ENCODE peak calls at places on chromosome 20, in five cellular contexts. B is SW480, E is cerebellum, P is Ammon's horn, T is body of pancreas. C is an unnamed sample.

GRCh38 chr20:22729180-22729579 is 144.8 kb upstream of the FOXA2 start:
- DNase-seq in B (peak), P (no peak), T (no peak), E (no peak), C (no peak)

GRCh38 chr20:40966103-40966502 is 62.5 kb upstream of the TOP1 start:
- DNase-seq in T (no peak), P (no peak), B (no peak), E (no peak), C (no peak)

GRCh38 chr20:49615401-49616153 is 47.6 kb upstream of the PTGIS start:
- DNase-seq in E (no peak), B (peak), T (peak), P (peak), C (no peak)

GRCh38 chr20:10332656-10333421 is 101.2 kb downstream of the MKKS start:
- DNase-seq in B (no peak), P (no peak), E (no peak), T (no peak), C (no peak)

GRCh38 chr20:50215101-50215500 is 24.5 kb downstream of the CEBPB start:
- DNase-seq in B (no peak), P (no peak), T (no peak), E (no peak), C (no peak)

GRCh38 chr20:31476648-31477220 is 1.6 kb downstream of the REM1 start:
- DNase-seq in P (no peak), T (no peak), B (no peak), E (no peak), C (no peak)

GRCh38 chr20:19260412-19261090 is 48.1 kb downstream of the SLC24A3 start:
- DNase-seq in T (no peak), P (peak), E (no peak), B (no peak), C (no peak)

GRCh38 chr20:45306431-45306982 is at the start of gene RBPJL:
- DNase-seq in P (no peak), B (no peak), T (peak), E (no peak), C (no peak)

GRCh38 chr20:19374066-19374615 is 161.7 kb downstream of the SLC24A3 start:
- DNase-seq in P (no peak), T (no peak), B (no peak), E (no peak), C (no peak)

GRCh38 chr20:59616306-59616705 is 12.0 kb downstream of the PHACTR3 start:
- DNase-seq in T (no peak), E (no peak), P (no peak), B (no peak), C (no peak)

GRCh38 chr20:63126876-63127699 is 88.8 kb downstream of the YTHDF1 start:
- DNase-seq in E (no peak), B (no peak), T (no peak), P (no peak), C (no peak)

GRCh38 chr20:56698749-56699148 is 69.6 kb downstream of the TFAP2C start:
- DNase-seq in B (no peak), E (no peak), T (no peak), P (no peak), C (no peak)

GRCh38 chr20:61993058-61993457 is 72.6 kb downstream of the TAF4 start:
- DNase-seq in T (no peak), B (no peak), P (no peak), E (no peak), C (no peak)

GRCh38 chr20:61731363-61732181 is 334.1 kb downstream of the TAF4 start:
- DNase-seq in B (no peak), P (no peak), E (no peak), T (no peak), C (no peak)

GRCh38 chr20:46810442-46811327 is 84.0 kb upstream of the EYA2 start:
- DNase-seq in E (no peak), P (no peak), T (no peak), B (no peak), C (no peak)

GRCh38 chr20:755931-756330 is 12.4 kb downstream of the SLC52A3 start:
- DNase-seq in B (no peak), E (no peak), T (no peak), P (peak), C (no peak)